ENCODE peak calls at places on chromosomes 2 and 18, in four cellular contexts. One of them, this sample, is unnamed.

GRCh38 chr2:196520610-196521009 is 118.9 kb upstream of the CCDC150 start:
- DNase-seq in NCI-H1694 treated with DMSO at 0.1 percent for 48 hours: no peak
- DNase-seq in psoas muscle: no peak
- DNase-seq in effector CD4-positive, alpha-beta T cell: no peak
- DNase-seq in this sample: no peak

GRCh38 chr2:180472133-180472532 is 465.0 kb upstream of the CWC22 start:
- DNase-seq in psoas muscle: no peak
- DNase-seq in effector CD4-positive, alpha-beta T cell: no peak
- DNase-seq in NCI-H1694 treated with DMSO at 0.1 percent for 48 hours: no peak
- DNase-seq in this sample: no peak

GRCh38 chr2:227378371-227378782 is 729 bp downstream of the TM4SF20 start:
- DNase-seq in psoas muscle: no peak
- DNase-seq in NCI-H1694 treated with DMSO at 0.1 percent for 48 hours: no peak
- DNase-seq in effector CD4-positive, alpha-beta T cell: no peak
- DNase-seq in this sample: no peak

GRCh38 chr2:224433442-224433841 is 31.5 kb upstream of the FAM124B start:
- DNase-seq in psoas muscle: no peak
- DNase-seq in effector CD4-positive, alpha-beta T cell: no peak
- DNase-seq in NCI-H1694 treated with DMSO at 0.1 percent for 48 hours: no peak
- DNase-seq in this sample: no peak

GRCh38 chr2:72095364-72095763 is 52.3 kb downstream of the CYP26B1 start:
- DNase-seq in NCI-H1694 treated with DMSO at 0.1 percent for 48 hours: no peak
- DNase-seq in effector CD4-positive, alpha-beta T cell: no peak
- DNase-seq in psoas muscle: no peak
- DNase-seq in this sample: no peak

GRCh38 chr18:12559319-12559718 is 98.6 kb downstream of the SPIRE1 start:
- DNase-seq in NCI-H1694 treated with DMSO at 0.1 percent for 48 hours: no peak
- DNase-seq in psoas muscle: no peak
- DNase-seq in effector CD4-positive, alpha-beta T cell: no peak
- DNase-seq in this sample: no peak

GRCh38 chr2:86675611-86676015 is 44.5 kb upstream of the RMND5A start:
- DNase-seq in psoas muscle: no peak
- DNase-seq in NCI-H1694 treated with DMSO at 0.1 percent for 48 hours: no peak
- DNase-seq in effector CD4-positive, alpha-beta T cell: no peak
- DNase-seq in this sample: no peak

GRCh38 chr18:27887287-27887686 is 289.6 kb downstream of the CDH2 start:
- DNase-seq in psoas muscle: no peak
- DNase-seq in effector CD4-positive, alpha-beta T cell: no peak
- DNase-seq in NCI-H1694 treated with DMSO at 0.1 percent for 48 hours: no peak
- DNase-seq in this sample: no peak

GRCh38 chr2:82839046-82839445 is 1620.0 kb downstream of the SUCLG1 start:
- DNase-seq in NCI-H1694 treated with DMSO at 0.1 percent for 48 hours: no peak
- DNase-seq in effector CD4-positive, alpha-beta T cell: no peak
- DNase-seq in psoas muscle: no peak
- DNase-seq in this sample: no peak

GRCh38 chr18:29154758-29155725 is 978.1 kb upstream of the CDH2 start:
- DNase-seq in psoas muscle: no peak
- DNase-seq in effector CD4-positive, alpha-beta T cell: no peak
- DNase-seq in NCI-H1694 treated with DMSO at 0.1 percent for 48 hours: no peak
- DNase-seq in this sample: no peak

GRCh38 chr2:65409045-65409444 is 23.4 kb downstream of the SPRED2 start:
- DNase-seq in NCI-H1694 treated with DMSO at 0.1 percent for 48 hours: no peak
- DNase-seq in effector CD4-positive, alpha-beta T cell: no peak
- DNase-seq in psoas muscle: no peak
- DNase-seq in this sample: no peak